ENCODE peak calls at places on chromosomes 6 and 20, in five cellular contexts. I, J, D, R and T are unnamed samples.
A peak's percentile ranks its signal among the peaks of the same experiment; 100 is the strongest.

GRCh38 chr6:90446164-90446563 is 140.7 kb downstream of the MAP3K7 start:
- DNase-seq in I (no peak), J (no peak), D (no peak), R (no peak), T (no peak)

GRCh38 chr6:4133941-4134838 is 1.2 kb downstream of the ECI2 start:
- DNase-seq in I (no peak), J (peak; percentile 29), D (peak; percentile 47), R (peak; percentile 18), T (no peak)

GRCh38 chr6:36692220-36692619 is 5.4 kb upstream of the RAB44 start:
- DNase-seq in I (no peak), J (peak; percentile 38), D (no peak), R (peak; percentile 79), T (peak; percentile 82)

GRCh38 chr6:17907467-17908229 is 79.8 kb downstream of the KIF13A start:
- DNase-seq in I (no peak), J (peak; percentile 61), D (no peak), R (no peak), T (peak; percentile 92)

GRCh38 chr6:157885211-157885788 is 62.3 kb downstream of the SNX9 start:
- DNase-seq in I (no peak), J (no peak), D (no peak), R (no peak), T (no peak)

GRCh38 chr6:12947191-12947795 is 230.7 kb downstream of the PHACTR1 start:
- DNase-seq in I (no peak), J (no peak), D (no peak), R (no peak), T (no peak)

GRCh38 chr6:148273962-148274752 is 68.5 kb upstream of the SASH1 start:
- DNase-seq in I (no peak), J (no peak), D (peak; percentile 51), R (no peak), T (no peak)

GRCh38 chr6:37559501-37559900 is 59.8 kb upstream of the CCDC167 start:
- DNase-seq in I (no peak), J (no peak), D (no peak), R (no peak), T (no peak)

GRCh38 chr20:33229843-33230242 is 6.0 kb upstream of the BPIFA1 start:
- DNase-seq in I (no peak), J (no peak), D (no peak), R (no peak), T (no peak)

GRCh38 chr6:108027594-108027993 is 46.9 kb downstream of the OSTM1 start:
- DNase-seq in I (no peak), J (peak; percentile 69), D (no peak), R (no peak), T (no peak)

GRCh38 chr20:51456511-51457280 is 85.8 kb downstream of the NFATC2 start:
- DNase-seq in I (no peak), J (peak; percentile 89), D (peak; percentile 92), R (no peak), T (no peak)

GRCh38 chr20:24936526-24937407 is 12.3 kb upstream of the CST7 start:
- DNase-seq in I (no peak), J (no peak), D (no peak), R (no peak), T (no peak)

GRCh38 chr6:143328885-143329284 is 121.6 kb downstream of the ADAT2 start:
- DNase-seq in I (no peak), J (no peak), D (no peak), R (no peak), T (no peak)

GRCh38 chr6:1586861-1587450 is 22.8 kb upstream of the FOXC1 start:
- DNase-seq in I (no peak), J (no peak), D (no peak), R (no peak), T (no peak)

GRCh38 chr6:1091905-1092304 is 220.0 kb upstream of the FOXQ1 start:
- DNase-seq in I (no peak), J (no peak), D (no peak), R (no peak), T (no peak)

GRCh38 chr6:29584821-29585220 is at the start of gene OR2H2:
- DNase-seq in I (no peak), J (no peak), D (no peak), R (no peak), T (no peak)

GRCh38 chr6:39333626-39334025 is 11.1 kb upstream of the KCNK16 start:
- DNase-seq in I (no peak), J (no peak), D (no peak), R (no peak), T (no peak)

GRCh38 chr6:144566868-144567615 is 281.9 kb downstream of the UTRN start:
- DNase-seq in I (no peak), J (no peak), D (no peak), R (no peak), T (no peak)

GRCh38 chr6:118580585-118581419 is 32.7 kb downstream of the PLN start:
- DNase-seq in I (no peak), J (no peak), D (peak; percentile 87), R (peak; percentile 25), T (no peak)

GRCh38 chr6:39387785-39388184 is 65.3 kb upstream of the KCNK16 start:
- DNase-seq in I (no peak), J (no peak), D (peak; percentile 18), R (no peak), T (no peak)

GRCh38 chr6:105991561-105992314 is 94.4 kb upstream of the PRDM1 start:
- DNase-seq in I (peak; percentile 23), J (peak; percentile 55), D (no peak), R (peak; percentile 42), T (no peak)